ENCODE peak calls at places on chromosome 6, in nine cellular contexts. One of them, this sample, is unnamed. For H3K36me3 and H3K9me3, the result is how much of the 10 kb centered on the place peaks cover.

GRCh38 chr6:5705256-5705655 is 301.5 kb downstream of the NRN1 start:
- DNase-seq in sigmoid colon: no peak
- DNase-seq in fibroblast of lung: no peak
- DNase-seq in ascending aorta: no peak
- DNase-seq in cardiac muscle cell: no peak
- DNase-seq in endothelial cell of umbilical vein: no peak
- DNase-seq in Panc1: no peak
- DNase-seq in ovary: no peak
- DNase-seq in endodermal cell: no peak
- DNase-seq in this sample: no peak

GRCh38 chr6:129677634-129678325 is 32.2 kb downstream of the ARHGAP18 start:
- DNase-seq in sigmoid colon: no peak
- DNase-seq in fibroblast of lung: peak
- DNase-seq in ascending aorta: no peak
- DNase-seq in cardiac muscle cell: no peak
- DNase-seq in endothelial cell of umbilical vein: peak
- DNase-seq in Panc1: no peak
- DNase-seq in ovary: no peak
- DNase-seq in endodermal cell: no peak
- DNase-seq in this sample: no peak

GRCh38 chr6:113697642-113698410 is 159.3 kb upstream of the MARCKS start:
- DNase-seq in sigmoid colon: no peak
- DNase-seq in fibroblast of lung: peak
- DNase-seq in ascending aorta: no peak
- DNase-seq in cardiac muscle cell: no peak
- DNase-seq in endothelial cell of umbilical vein: no peak
- DNase-seq in Panc1: no peak
- DNase-seq in ovary: no peak
- DNase-seq in endodermal cell: no peak
- DNase-seq in this sample: no peak

GRCh38 chr6:44630125-44631028 is 242.9 kb downstream of the CDC5L start:
- DNase-seq in sigmoid colon: no peak
- DNase-seq in fibroblast of lung: peak
- DNase-seq in ascending aorta: no peak
- DNase-seq in cardiac muscle cell: peak
- DNase-seq in endothelial cell of umbilical vein: peak
- DNase-seq in Panc1: no peak
- DNase-seq in ovary: peak
- DNase-seq in endodermal cell: peak
- DNase-seq in this sample: no peak

GRCh38 chr6:84052204-84052882 is 18.8 kb downstream of the MRAP2 start:
- DNase-seq in sigmoid colon: no peak
- DNase-seq in fibroblast of lung: peak
- DNase-seq in ascending aorta: peak
- DNase-seq in cardiac muscle cell: peak
- DNase-seq in endothelial cell of umbilical vein: peak
- DNase-seq in Panc1: no peak
- DNase-seq in ovary: peak
- DNase-seq in endodermal cell: peak
- DNase-seq in this sample: no peak

GRCh38 chr6:134146268-134147032 is 94.0 kb upstream of the SLC2A12 start:
- DNase-seq in sigmoid colon: no peak
- DNase-seq in fibroblast of lung: no peak
- DNase-seq in ascending aorta: no peak
- DNase-seq in cardiac muscle cell: no peak
- DNase-seq in endothelial cell of umbilical vein: no peak
- DNase-seq in Panc1: no peak
- DNase-seq in ovary: no peak
- DNase-seq in endodermal cell: no peak
- DNase-seq in this sample: no peak

GRCh38 chr6:35804996-35805736 is at the start of gene LHFPL5:
- DNase-seq in sigmoid colon: no peak
- DNase-seq in fibroblast of lung: peak
- DNase-seq in ascending aorta: no peak
- DNase-seq in cardiac muscle cell: peak
- DNase-seq in endothelial cell of umbilical vein: peak
- DNase-seq in Panc1: no peak
- DNase-seq in ovary: peak
- DNase-seq in endodermal cell: peak
- DNase-seq in this sample: peak

GRCh38 chr6:140205795-140206593 is 831.5 kb upstream of the CITED2 start:
- DNase-seq in sigmoid colon: no peak
- DNase-seq in fibroblast of lung: no peak
- DNase-seq in ascending aorta: no peak
- DNase-seq in cardiac muscle cell: no peak
- DNase-seq in endothelial cell of umbilical vein: no peak
- DNase-seq in Panc1: no peak
- DNase-seq in ovary: no peak
- DNase-seq in endodermal cell: no peak
- DNase-seq in this sample: no peak

GRCh38 chr6:84515082-84515481 is 249.3 kb downstream of the TBX18 start:
- DNase-seq in sigmoid colon: no peak
- DNase-seq in fibroblast of lung: peak
- DNase-seq in ascending aorta: no peak
- DNase-seq in cardiac muscle cell: no peak
- DNase-seq in endothelial cell of umbilical vein: no peak
- DNase-seq in Panc1: no peak
- DNase-seq in ovary: no peak
- DNase-seq in endodermal cell: no peak
- DNase-seq in this sample: no peak

GRCh38 chr6:108652375-108652774 is 91.7 kb downstream of the FOXO3 start:
- DNase-seq in sigmoid colon: no peak
- DNase-seq in fibroblast of lung: no peak
- DNase-seq in ascending aorta: no peak
- DNase-seq in cardiac muscle cell: no peak
- DNase-seq in endothelial cell of umbilical vein: no peak
- DNase-seq in Panc1: no peak
- DNase-seq in ovary: no peak
- DNase-seq in endodermal cell: no peak
- DNase-seq in this sample: no peak

GRCh38 chr6:127300411-127300810 is 33.7 kb downstream of the RNF146 start:
- DNase-seq in sigmoid colon: no peak
- DNase-seq in fibroblast of lung: peak
- DNase-seq in ascending aorta: no peak
- DNase-seq in cardiac muscle cell: peak
- DNase-seq in endothelial cell of umbilical vein: peak
- DNase-seq in Panc1: peak
- DNase-seq in ovary: no peak
- DNase-seq in endodermal cell: peak
- DNase-seq in this sample: no peak

GRCh38 chr6:33314943-33315752 is 1.3 kb upstream of the TAPBP start:
- DNase-seq in sigmoid colon: peak
- DNase-seq in fibroblast of lung: no peak
- DNase-seq in ascending aorta: no peak
- DNase-seq in cardiac muscle cell: no peak
- DNase-seq in endothelial cell of umbilical vein: peak
- DNase-seq in Panc1: no peak
- DNase-seq in ovary: peak
- DNase-seq in endodermal cell: peak
- DNase-seq in this sample: no peak

GRCh38 chr6:98828991-98829411 is 5.4 kb upstream of the POU3F2 start:
- DNase-seq in sigmoid colon: no peak
- DNase-seq in fibroblast of lung: no peak
- DNase-seq in ascending aorta: no peak
- DNase-seq in cardiac muscle cell: no peak
- DNase-seq in endothelial cell of umbilical vein: no peak
- DNase-seq in Panc1: no peak
- DNase-seq in ovary: no peak
- DNase-seq in endodermal cell: peak
- DNase-seq in this sample: no peak

GRCh38 chr6:108874470-108875160 is 26.4 kb downstream of the ARMC2 start:
- DNase-seq in sigmoid colon: no peak
- DNase-seq in fibroblast of lung: peak
- DNase-seq in ascending aorta: no peak
- DNase-seq in cardiac muscle cell: no peak
- DNase-seq in endothelial cell of umbilical vein: peak
- DNase-seq in Panc1: no peak
- DNase-seq in ovary: no peak
- DNase-seq in endodermal cell: no peak
- DNase-seq in this sample: no peak

GRCh38 chr6:19380287-19380686 is 456.9 kb upstream of the ID4 start:
- DNase-seq in sigmoid colon: no peak
- DNase-seq in fibroblast of lung: peak
- DNase-seq in ascending aorta: no peak
- DNase-seq in cardiac muscle cell: no peak
- DNase-seq in endothelial cell of umbilical vein: no peak
- DNase-seq in Panc1: no peak
- DNase-seq in ovary: no peak
- DNase-seq in endodermal cell: no peak
- DNase-seq in this sample: no peak

GRCh38 chr6:12939314-12939713 is 222.7 kb downstream of the PHACTR1 start:
- DNase-seq in sigmoid colon: no peak
- DNase-seq in fibroblast of lung: peak
- DNase-seq in ascending aorta: no peak
- DNase-seq in cardiac muscle cell: no peak
- DNase-seq in endothelial cell of umbilical vein: no peak
- DNase-seq in Panc1: no peak
- DNase-seq in ovary: no peak
- DNase-seq in endodermal cell: no peak
- DNase-seq in this sample: no peak

GRCh38 chr6:113857565-113858066 is 471 bp downstream of the MARCKS start:
- DNase-seq in sigmoid colon: no peak
- DNase-seq in fibroblast of lung: no peak
- DNase-seq in ascending aorta: no peak
- DNase-seq in cardiac muscle cell: peak
- DNase-seq in endothelial cell of umbilical vein: no peak
- DNase-seq in Panc1: no peak
- DNase-seq in ovary: peak
- DNase-seq in endodermal cell: peak
- DNase-seq in this sample: no peak

GRCh38 chr6:3337521-3338350 is 79.0 kb downstream of the PSMG4 start:
- DNase-seq in sigmoid colon: no peak
- DNase-seq in fibroblast of lung: peak
- DNase-seq in ascending aorta: no peak
- DNase-seq in cardiac muscle cell: no peak
- DNase-seq in endothelial cell of umbilical vein: peak
- DNase-seq in Panc1: no peak
- DNase-seq in ovary: no peak
- DNase-seq in endodermal cell: peak
- DNase-seq in this sample: no peak

GRCh38 chr6:3340891-3341290 is 82.1 kb downstream of the PSMG4 start:
- DNase-seq in sigmoid colon: no peak
- DNase-seq in fibroblast of lung: peak
- DNase-seq in ascending aorta: no peak
- DNase-seq in cardiac muscle cell: peak
- DNase-seq in endothelial cell of umbilical vein: no peak
- DNase-seq in Panc1: no peak
- DNase-seq in ovary: no peak
- DNase-seq in endodermal cell: peak
- DNase-seq in this sample: no peak

GRCh38 chr6:3343089-3343901 is 84.5 kb downstream of the PSMG4 start:
- DNase-seq in sigmoid colon: no peak
- DNase-seq in fibroblast of lung: no peak
- DNase-seq in ascending aorta: no peak
- DNase-seq in cardiac muscle cell: peak
- DNase-seq in endothelial cell of umbilical vein: no peak
- DNase-seq in Panc1: no peak
- DNase-seq in ovary: no peak
- DNase-seq in endodermal cell: no peak
- DNase-seq in this sample: no peak

GRCh38 chr6:3341467-3341866 is 82.7 kb downstream of the PSMG4 start:
- DNase-seq in sigmoid colon: peak
- DNase-seq in fibroblast of lung: peak
- DNase-seq in ascending aorta: no peak
- DNase-seq in cardiac muscle cell: peak
- DNase-seq in endothelial cell of umbilical vein: no peak
- DNase-seq in Panc1: no peak
- DNase-seq in ovary: no peak
- DNase-seq in endodermal cell: peak
- DNase-seq in this sample: no peak

DNA sequence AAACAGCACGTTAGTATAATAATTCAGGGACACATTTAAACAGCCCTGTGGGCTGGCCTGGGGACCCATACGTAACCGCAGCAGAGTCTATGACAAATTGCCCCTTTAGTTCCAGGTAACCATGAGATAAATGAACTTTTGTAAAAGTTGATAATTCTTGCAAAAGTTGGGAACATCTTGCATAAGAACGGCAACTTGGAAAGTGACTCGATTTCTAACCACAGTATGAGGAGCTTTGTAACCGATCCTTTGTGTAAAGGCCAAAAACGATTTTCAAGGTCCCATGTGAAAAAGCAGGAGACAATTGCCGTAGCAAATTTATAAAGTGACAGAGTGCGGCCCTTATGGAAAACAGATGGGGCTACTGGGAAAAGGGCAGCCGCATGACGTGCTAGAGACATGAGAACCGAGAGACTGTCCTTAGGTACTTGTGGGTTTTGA is 81.6 kb downstream of the PSMG4 start:
- DNase-seq in sigmoid colon: no peak
- DNase-seq in fibroblast of lung: peak
- DNase-seq in ascending aorta: no peak
- DNase-seq in cardiac muscle cell: no peak
- DNase-seq in endothelial cell of umbilical vein: no peak
- DNase-seq in Panc1: no peak
- DNase-seq in ovary: no peak
- DNase-seq in endodermal cell: no peak
- DNase-seq in this sample: no peak
- H3K4me3 ChIP-seq in sigmoid colon: no peak
- H3K4me3 ChIP-seq in fibroblast of lung: no peak
- H3K4me3 ChIP-seq in ascending aorta: no peak
- H3K4me3 ChIP-seq in cardiac muscle cell: no peak
- H3K4me3 ChIP-seq in endothelial cell of umbilical vein: no peak
- H3K4me3 ChIP-seq in Panc1: no peak
- H3K4me3 ChIP-seq in ovary: no peak
- H3K4me3 ChIP-seq in endodermal cell: no peak
- H3K4me3 ChIP-seq in this sample: no peak

GRCh38 chr6:144515761-144516160 is 230.6 kb downstream of the UTRN start:
- DNase-seq in sigmoid colon: no peak
- DNase-seq in fibroblast of lung: peak
- DNase-seq in ascending aorta: no peak
- DNase-seq in cardiac muscle cell: no peak
- DNase-seq in endothelial cell of umbilical vein: no peak
- DNase-seq in Panc1: no peak
- DNase-seq in ovary: no peak
- DNase-seq in endodermal cell: no peak
- DNase-seq in this sample: no peak

GRCh38 chr6:144519429-144519828 is 234.3 kb downstream of the UTRN start:
- DNase-seq in sigmoid colon: no peak
- DNase-seq in fibroblast of lung: no peak
- DNase-seq in ascending aorta: no peak
- DNase-seq in cardiac muscle cell: no peak
- DNase-seq in endothelial cell of umbilical vein: no peak
- DNase-seq in Panc1: no peak
- DNase-seq in ovary: no peak
- DNase-seq in endodermal cell: no peak
- DNase-seq in this sample: no peak
- H3K36me3 ChIP-seq in sigmoid colon: under half
- H3K36me3 ChIP-seq in fibroblast of lung: under half
- H3K36me3 ChIP-seq in ascending aorta: under half
- H3K36me3 ChIP-seq in cardiac muscle cell: under half
- H3K36me3 ChIP-seq in endothelial cell of umbilical vein: under half
- H3K36me3 ChIP-seq in Panc1: under half
- H3K36me3 ChIP-seq in ovary: under half
- H3K36me3 ChIP-seq in endodermal cell: half or more
- H3K36me3 ChIP-seq in this sample: under half

GRCh38 chr6:167652042-167652700 is 174.5 kb upstream of the AFDN start:
- DNase-seq in sigmoid colon: no peak
- DNase-seq in fibroblast of lung: no peak
- DNase-seq in ascending aorta: no peak
- DNase-seq in cardiac muscle cell: no peak
- DNase-seq in endothelial cell of umbilical vein: no peak
- DNase-seq in Panc1: no peak
- DNase-seq in ovary: no peak
- DNase-seq in endodermal cell: no peak
- DNase-seq in this sample: no peak
- H3K9me3 ChIP-seq in sigmoid colon: under half
- H3K9me3 ChIP-seq in fibroblast of lung: under half
- H3K9me3 ChIP-seq in ascending aorta: under half
- H3K9me3 ChIP-seq in cardiac muscle cell: under half
- H3K9me3 ChIP-seq in endothelial cell of umbilical vein: under half
- H3K9me3 ChIP-seq in Panc1: under half
- H3K9me3 ChIP-seq in ovary: under half
- H3K9me3 ChIP-seq in endodermal cell: under half
- H3K9me3 ChIP-seq in this sample: under half

GRCh38 chr6:167788531-167788903 is 38.2 kb upstream of the AFDN start:
- DNase-seq in sigmoid colon: no peak
- DNase-seq in fibroblast of lung: no peak
- DNase-seq in ascending aorta: no peak
- DNase-seq in cardiac muscle cell: no peak
- DNase-seq in endothelial cell of umbilical vein: no peak
- DNase-seq in Panc1: no peak
- DNase-seq in ovary: no peak
- DNase-seq in endodermal cell: no peak
- DNase-seq in this sample: no peak
- H3K4me3 ChIP-seq in sigmoid colon: no peak
- H3K4me3 ChIP-seq in fibroblast of lung: no peak
- H3K4me3 ChIP-seq in ascending aorta: no peak
- H3K4me3 ChIP-seq in cardiac muscle cell: no peak
- H3K4me3 ChIP-seq in endothelial cell of umbilical vein: no peak
- H3K4me3 ChIP-seq in Panc1: no peak
- H3K4me3 ChIP-seq in ovary: no peak
- H3K4me3 ChIP-seq in endodermal cell: no peak
- H3K4me3 ChIP-seq in this sample: no peak